ENCODE peak calls at places on chromosomes 6 and 20, in ten cellular contexts. X is NCI-H1105, G is LNCaP clone FGC, W is fibroblast of pulmonary artery, D is iris pigment epithelial cell, N is activated T-cell treated with anti-CD3 and anti-CD28 coated beads for 1 hour, O is mucosa of descending colon, F is SIG-M5, C is COR-L47, I is MCF 10A. T is an unnamed sample.

GRCh38 chr20:49983848-49984408 is 1.1 kb downstream of the SNAI1 start:
- DNase-seq in G (no peak), O (peak; percentile 47), W (peak; percentile 54), X (no peak), I (no peak), N (no peak), F (no peak), D (no peak), C (no peak), T (no peak)

GRCh38 chr6:15365273-15365687 is 119.4 kb downstream of the JARID2 start:
- DNase-seq in X (peak; percentile 90), F (peak; percentile 53), D (peak; percentile 89), W (peak; percentile 95), G (peak; percentile 56), O (peak; percentile 79), I (peak; percentile 93), N (peak; percentile 36), C (peak; percentile 94), T (peak; percentile 82)

GRCh38 chr6:37713529-37714119 is 15.9 kb upstream of the MDGA1 start:
- DNase-seq in F (no peak), C (no peak), W (peak; percentile 71), O (no peak), N (no peak), G (no peak), X (no peak), D (peak; percentile 83), I (peak; percentile 22), T (peak; percentile 92)

GRCh38 chr6:148288566-148288965 is 54.1 kb upstream of the SASH1 start:
- DNase-seq in C (no peak), X (no peak), I (no peak), W (no peak), F (no peak), O (no peak), G (no peak), N (no peak), D (no peak), T (no peak)

GRCh38 chr6:167098825-167099225 is 24.1 kb upstream of the CCR6 start:
- DNase-seq in F (no peak), O (no peak), D (no peak), X (no peak), C (no peak), W (no peak), N (no peak), G (no peak), I (no peak), T (no peak)

GRCh38 chr6:138597336-138597735 is 98.0 kb upstream of the NHSL1 start:
- DNase-seq in O (no peak), F (no peak), I (no peak), C (no peak), X (no peak), N (no peak), G (no peak), W (peak; percentile 4), D (peak; percentile 41), T (peak; percentile 93)

GRCh38 chr20:20276806-20277530 is 90.9 kb upstream of the INSM1 start:
- DNase-seq in C (no peak), N (no peak), O (no peak), I (no peak), X (no peak), W (no peak), F (no peak), G (no peak), D (no peak), T (no peak)

GRCh38 chr20:47352332-47353223 is 3.9 kb downstream of the ZMYND8 start:
- DNase-seq in C (peak; percentile 47), F (no peak), O (no peak), N (no peak), W (peak; percentile 74), D (peak; percentile 63), X (peak; percentile 43), I (peak; percentile 82), G (no peak), T (no peak)

GRCh38 chr20:51385941-51386530 is 156.5 kb downstream of the NFATC2 start:
- DNase-seq in F (no peak), G (no peak), X (no peak), I (peak; percentile 52), W (peak; percentile 63), D (peak; percentile 48), N (no peak), O (no peak), C (no peak), T (peak; percentile 52)

GRCh38 chr20:63430891-63431290 is 41.6 kb downstream of the KCNQ2 start:
- DNase-seq in O (no peak), X (no peak), G (no peak), I (no peak), C (no peak), W (no peak), F (no peak), D (no peak), N (no peak), T (no peak)

GRCh38 chr6:129936329-129937165 is 75.4 kb upstream of the TMEM244 start:
- DNase-seq in W (peak; percentile 77), D (peak; percentile 61), G (no peak), X (peak; percentile 53), N (peak; percentile 32), O (no peak), F (no peak), I (peak; percentile 90), C (peak; percentile 33), T (peak; percentile 84)